ENCODE peak calls at places on chromosomes 5 and 9, in five cellular contexts. Q, E, X, P and J are unnamed samples.

GRCh38 chr9:21554813-21555212 is 72.7 kb upstream of the IFNE start:
- DNase-seq in E (no peak), X (no peak), P (no peak), Q (no peak), J (no peak)

GRCh38 chr5:86837610-86838009 is 219.9 kb downstream of the COX7C start:
- DNase-seq in E (no peak), P (peak), Q (no peak), X (no peak), J (no peak)

GRCh38 chr9:101463397-101463796 is 27.8 kb upstream of the ALDOB start:
- DNase-seq in P (peak), X (no peak), Q (peak), E (no peak), J (peak)

GRCh38 chr5:115939059-115939458 is 23.2 kb upstream of the LVRN start:
- DNase-seq in X (no peak), Q (no peak), E (no peak), P (no peak), J (no peak)

GRCh38 chr5:150486402-150487198 is 21.3 kb upstream of the NDST1 start:
- DNase-seq in E (peak), Q (peak), P (peak), X (peak), J (no peak)

GRCh38 chr5:1264211-1264610 is 30.7 kb downstream of the TERT start:
- DNase-seq in E (no peak), P (no peak), X (no peak), Q (no peak), J (peak)

GRCh38 chr9:122221223-122221811 is 7.4 kb downstream of the LHX6 start:
- DNase-seq in P (no peak), X (no peak), E (no peak), Q (no peak), J (no peak)

GRCh38 chr5:169251685-169252084 is 49.3 kb downstream of the SLIT3 start:
- DNase-seq in E (no peak), P (no peak), X (no peak), Q (no peak), J (peak)

GRCh38 chr5:150751096-150751891 is 7.5 kb downstream of the DCTN4 start:
- DNase-seq in P (peak), E (no peak), X (no peak), Q (peak), J (peak)

DNA sequence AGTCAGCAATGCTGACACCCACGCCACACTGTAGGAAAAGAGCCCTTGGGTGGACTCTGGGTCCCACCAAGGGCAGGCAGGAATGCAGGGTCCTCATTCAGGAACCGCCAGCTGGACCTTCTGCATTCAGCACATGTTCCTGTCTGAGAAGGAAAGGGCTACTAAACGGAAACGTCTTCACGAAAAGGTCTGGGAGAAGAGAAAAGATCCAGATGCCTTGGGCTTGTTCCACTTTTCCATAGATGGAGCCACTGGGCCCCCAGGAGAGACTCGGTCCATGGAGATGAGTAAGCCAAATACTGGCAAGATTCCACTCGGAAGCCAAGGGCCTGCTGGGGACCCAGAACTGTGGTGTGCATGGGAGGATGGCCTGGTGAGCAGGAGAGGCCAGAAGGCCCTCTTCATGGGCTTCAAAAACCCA is 38.4 kb downstream of the LHFPL2 start:
- DNase-seq in E (no peak), X (no peak), P (peak), Q (peak), J (peak)
- TF ChIP-seq CTCF in E (no peak), X (no peak), P (no peak), Q (no peak), J (peak)

GRCh38 chr5:36688722-36689121 is 82.3 kb downstream of the SLC1A3 start:
- DNase-seq in E (no peak), X (no peak), P (peak), Q (peak), J (no peak)
- TF ChIP-seq CTCF in E (no peak), X (peak), P (no peak), Q (peak), J (peak)

DNA sequence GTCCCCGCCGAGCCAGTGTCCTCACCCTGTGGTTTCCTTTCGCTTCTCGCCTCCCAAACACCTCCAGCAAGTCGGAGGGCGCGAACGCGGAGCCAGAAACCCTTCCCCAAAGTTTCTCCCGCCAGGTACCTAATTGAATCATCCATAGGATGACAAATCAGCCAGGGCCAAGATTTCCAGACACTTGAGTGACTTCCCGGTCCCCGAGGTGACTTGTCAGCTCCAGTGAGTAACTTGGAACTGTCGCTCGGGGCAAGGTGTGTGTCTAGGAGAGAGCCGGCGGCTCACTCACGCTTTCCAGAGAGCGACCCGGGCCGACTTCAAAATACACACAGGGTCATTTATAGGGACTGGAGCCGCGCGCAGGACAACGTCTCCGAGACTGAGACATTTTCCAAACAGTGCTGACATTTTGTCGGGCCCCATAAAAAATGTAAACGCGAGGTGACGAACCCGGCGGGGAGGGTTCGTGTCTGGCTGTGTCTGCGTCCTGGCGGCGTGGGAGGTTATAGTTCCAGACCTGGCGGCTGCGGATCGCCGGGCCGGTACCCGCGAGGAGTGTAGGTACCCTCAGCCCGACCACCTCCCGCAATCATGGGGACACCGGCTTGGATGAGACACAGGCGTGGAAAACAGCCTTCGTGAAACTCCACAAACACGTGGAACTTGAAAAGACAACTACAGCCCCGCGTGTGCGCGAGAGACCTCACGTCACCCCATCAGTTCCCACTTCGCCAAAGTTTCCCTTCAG is 1.4 kb downstream of the GLIS3 start:
- DNase-seq in X (peak), Q (peak), E (no peak), P (peak), J (peak)
- TF ChIP-seq CTCF in X (peak), Q (peak), E (no peak), P (no peak), J (no peak)

GRCh38 chr5:59249160-59249559 is 644.4 kb downstream of the PDE4D start:
- DNase-seq in X (no peak), E (no peak), Q (no peak), P (no peak), J (no peak)

GRCh38 chr5:59246470-59247250 is 646.9 kb downstream of the PDE4D start:
- DNase-seq in X (no peak), E (no peak), P (peak), Q (peak), J (no peak)

GRCh38 chr5:59251627-59252026 is 641.9 kb downstream of the PDE4D start:
- DNase-seq in X (no peak), Q (no peak), P (no peak), E (no peak), J (no peak)

GRCh38 chr5:59253625-59254024 is 639.9 kb downstream of the PDE4D start:
- DNase-seq in X (no peak), E (no peak), Q (no peak), P (no peak), J (no peak)

DNA sequence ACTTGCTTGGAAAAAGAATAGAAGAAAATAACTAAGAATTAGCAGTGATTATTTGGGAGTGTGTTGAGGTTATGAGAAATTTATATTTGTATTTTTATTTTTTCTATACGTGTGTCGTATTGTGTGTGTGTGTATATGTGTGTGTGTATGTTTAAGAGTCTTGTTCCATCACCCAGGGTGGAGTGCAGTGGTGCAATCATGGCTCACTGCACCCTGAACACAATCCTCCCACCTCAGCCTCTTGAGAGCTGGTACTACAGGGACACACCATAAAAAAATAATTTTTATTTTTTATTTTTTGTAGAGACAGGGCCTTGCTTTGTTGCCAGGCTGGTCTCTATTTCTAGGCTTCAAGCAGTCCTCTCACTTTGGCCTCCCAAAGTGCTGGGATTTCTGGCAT is 643.8 kb downstream of the PDE4D start:
- DNase-seq in X (no peak), E (no peak), Q (no peak), P (no peak), J (no peak)
- TF ChIP-seq CTCF in X (no peak), E (no peak), Q (no peak), P (no peak), J (no peak)

GRCh38 chr5:180810210-180811011 is 7.8 kb upstream of the MGAT1 start:
- DNase-seq in Q (peak), X (peak), P (peak), E (peak), J (peak)

GRCh38 chr5:180811012-180811622 is 8.5 kb upstream of the MGAT1 start:
- DNase-seq in E (no peak), P (no peak), X (no peak), Q (no peak), J (no peak)

GRCh38 chr5:180811623-180812119 is 9.1 kb upstream of the MGAT1 start:
- DNase-seq in E (no peak), X (no peak), P (no peak), Q (no peak), J (no peak)

GRCh38 chr5:180815241-180816031 is 12.8 kb upstream of the MGAT1 start:
- DNase-seq in E (no peak), P (no peak), X (no peak), Q (no peak), J (no peak)

DNA sequence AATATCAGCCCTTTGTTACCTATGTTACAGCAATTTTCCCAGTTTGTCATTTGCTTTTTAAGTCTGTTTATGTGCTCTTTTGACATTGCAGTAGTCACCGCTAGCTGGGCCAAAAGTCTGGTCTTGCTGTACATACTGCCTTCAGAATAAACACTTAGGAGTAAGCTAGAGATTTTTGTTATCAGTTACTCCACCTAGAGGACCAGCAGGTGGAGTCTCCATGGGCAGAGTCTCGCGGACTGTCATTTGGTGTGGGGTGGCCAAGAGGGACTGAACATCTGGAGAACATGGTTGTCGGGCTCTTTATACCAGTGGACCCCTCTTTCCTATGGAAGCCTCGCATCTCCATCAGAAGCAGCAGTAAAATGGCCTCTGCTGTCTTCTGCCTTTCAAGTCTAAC is 10.8 kb upstream of the MGAT1 start:
- DNase-seq in P (no peak), E (no peak), X (no peak), Q (no peak), J (no peak)
- TF ChIP-seq CTCF in P (no peak), E (no peak), X (no peak), Q (no peak), J (peak)

DNA sequence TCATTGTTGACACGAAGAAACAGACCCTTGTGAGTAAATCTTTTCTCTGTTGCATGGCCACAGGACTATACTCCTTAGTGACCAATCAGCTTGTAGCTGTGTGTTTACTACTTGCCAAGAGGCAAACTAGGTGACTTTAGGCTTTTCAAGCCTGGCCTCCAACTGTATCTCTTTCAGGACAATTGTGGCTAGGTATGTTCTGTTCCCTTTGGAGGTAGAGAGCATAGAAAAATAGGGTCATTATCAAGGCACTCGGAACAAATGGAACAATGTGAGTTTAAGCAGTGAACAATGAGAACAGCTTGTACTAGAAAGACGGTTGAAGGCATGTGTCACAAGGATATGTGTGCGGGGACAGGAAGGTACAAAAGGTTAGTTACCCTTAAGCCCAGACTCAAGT is 48.1 kb downstream of the SLC46A2 start:
- DNase-seq in P (no peak), X (no peak), Q (no peak), E (no peak), J (no peak)
- TF ChIP-seq CTCF in P (no peak), X (no peak), Q (no peak), E (no peak), J (no peak)

GRCh38 chr5:176832162-176832561 is 21.8 kb downstream of the UNC5A start:
- DNase-seq in E (no peak), P (no peak), Q (no peak), X (no peak), J (no peak)
- TF ChIP-seq CTCF in E (no peak), P (no peak), Q (no peak), X (no peak), J (no peak)